ENCODE peak calls at places on chromosomes 5 and 9, in seven cellular contexts. One of them, this sample, is unnamed.

GRCh38 chr5:123721721-123722276 is 209.8 kb downstream of the CSNK1G3 start:
- DNase-seq in mesenchymal stem cell: no peak
- DNase-seq in mesendoderm: no peak
- DNase-seq in IMR-90: no peak
- DNase-seq in neuronal stem cell: no peak
- DNase-seq in trophoblast cell: no peak
- DNase-seq in H1: no peak
- DNase-seq in this sample: no peak

GRCh38 chr9:137380606-137381005 is 42.4 kb downstream of the EXD3 start:
- DNase-seq in mesenchymal stem cell: no peak
- DNase-seq in H1: no peak
- DNase-seq in trophoblast cell: no peak
- DNase-seq in neuronal stem cell: no peak
- DNase-seq in IMR-90: no peak
- DNase-seq in mesendoderm: no peak
- DNase-seq in this sample: no peak

GRCh38 chr5:106269252-106269843 is 1401.4 kb downstream of the EFNA5 start:
- DNase-seq in IMR-90: peak; percentile 57
- DNase-seq in mesenchymal stem cell: peak; percentile 60
- DNase-seq in mesendoderm: peak; percentile 50
- DNase-seq in trophoblast cell: no peak
- DNase-seq in neuronal stem cell: no peak
- DNase-seq in H1: no peak
- DNase-seq in this sample: no peak

GRCh38 chr9:105413486-105414068 is 34.3 kb upstream of the FSD1L start:
- DNase-seq in IMR-90: peak; percentile 53
- DNase-seq in neuronal stem cell: no peak
- DNase-seq in mesendoderm: peak; percentile 69
- DNase-seq in trophoblast cell: no peak
- DNase-seq in mesenchymal stem cell: peak; percentile 48
- DNase-seq in H1: no peak
- DNase-seq in this sample: peak; percentile 35

GRCh38 chr5:16742938-16743337 is 126.1 kb upstream of the RETREG1 start:
- DNase-seq in IMR-90: peak; percentile 61
- DNase-seq in mesendoderm: no peak
- DNase-seq in H1: no peak
- DNase-seq in neuronal stem cell: no peak
- DNase-seq in mesenchymal stem cell: peak; percentile 78
- DNase-seq in trophoblast cell: no peak
- DNase-seq in this sample: no peak

GRCh38 chr5:26737763-26738162 is 300.6 kb downstream of the CDH9 start:
- DNase-seq in H1: no peak
- DNase-seq in mesendoderm: no peak
- DNase-seq in trophoblast cell: no peak
- DNase-seq in mesenchymal stem cell: no peak
- DNase-seq in neuronal stem cell: no peak
- DNase-seq in IMR-90: no peak
- DNase-seq in this sample: no peak

GRCh38 chr5:98635631-98636030 is 137.8 kb upstream of the RGMB start:
- DNase-seq in IMR-90: peak; percentile 72
- DNase-seq in mesenchymal stem cell: peak; percentile 89
- DNase-seq in H1: no peak
- DNase-seq in neuronal stem cell: no peak
- DNase-seq in trophoblast cell: no peak
- DNase-seq in mesendoderm: no peak
- DNase-seq in this sample: no peak

GRCh38 chr5:110064593-110065268 is 375.0 kb downstream of the MAN2A1 start:
- DNase-seq in IMR-90: no peak
- DNase-seq in neuronal stem cell: no peak
- DNase-seq in trophoblast cell: no peak
- DNase-seq in mesendoderm: no peak
- DNase-seq in H1: no peak
- DNase-seq in mesenchymal stem cell: no peak
- DNase-seq in this sample: no peak

GRCh38 chr9:12439267-12439666 is 253.9 kb upstream of the TYRP1 start:
- DNase-seq in IMR-90: no peak
- DNase-seq in neuronal stem cell: no peak
- DNase-seq in trophoblast cell: no peak
- DNase-seq in H1: no peak
- DNase-seq in mesenchymal stem cell: no peak
- DNase-seq in mesendoderm: no peak
- DNase-seq in this sample: no peak

GRCh38 chr5:134427540-134428041 is 15.9 kb upstream of the CDKN2AIPNL start:
- DNase-seq in mesenchymal stem cell: no peak
- DNase-seq in neuronal stem cell: no peak
- DNase-seq in H1: peak; percentile 57
- DNase-seq in IMR-90: no peak
- DNase-seq in mesendoderm: peak; percentile 93
- DNase-seq in trophoblast cell: no peak
- DNase-seq in this sample: peak; percentile 70

GRCh38 chr5:177984565-177985166 is 11.4 kb downstream of the PROP1 start:
- DNase-seq in trophoblast cell: no peak
- DNase-seq in mesenchymal stem cell: no peak
- DNase-seq in IMR-90: no peak
- DNase-seq in H1: no peak
- DNase-seq in mesendoderm: no peak
- DNase-seq in neuronal stem cell: no peak
- DNase-seq in this sample: no peak

GRCh38 chr9:107242073-107243063 is 40.7 kb upstream of the RAD23B start:
- DNase-seq in mesendoderm: peak; percentile 49
- DNase-seq in trophoblast cell: no peak
- DNase-seq in neuronal stem cell: no peak
- DNase-seq in IMR-90: peak; percentile 51
- DNase-seq in mesenchymal stem cell: peak; percentile 39
- DNase-seq in H1: no peak
- DNase-seq in this sample: no peak

GRCh38 chr9:121968056-121968455 is 125.1 kb downstream of the TTLL11 start:
- DNase-seq in mesenchymal stem cell: no peak
- DNase-seq in trophoblast cell: no peak
- DNase-seq in mesendoderm: no peak
- DNase-seq in IMR-90: no peak
- DNase-seq in neuronal stem cell: no peak
- DNase-seq in H1: no peak
- DNase-seq in this sample: no peak

GRCh38 chr5:88674262-88675158 is 208.5 kb downstream of the MEF2C start:
- DNase-seq in trophoblast cell: no peak
- DNase-seq in mesendoderm: peak; percentile 85
- DNase-seq in mesenchymal stem cell: no peak
- DNase-seq in neuronal stem cell: no peak
- DNase-seq in IMR-90: no peak
- DNase-seq in H1: peak; percentile 78
- DNase-seq in this sample: peak; percentile 79

GRCh38 chr9:131530546-131530929 is 525 bp downstream of the UCK1 start:
- DNase-seq in IMR-90: peak; percentile 15
- DNase-seq in trophoblast cell: peak; percentile 52
- DNase-seq in neuronal stem cell: peak; percentile 18
- DNase-seq in H1: peak; percentile 68
- DNase-seq in mesendoderm: peak; percentile 73
- DNase-seq in mesenchymal stem cell: peak; percentile 67
- DNase-seq in this sample: no peak

GRCh38 chr5:98365126-98365525 is 408.3 kb upstream of the RGMB start:
- DNase-seq in IMR-90: no peak
- DNase-seq in trophoblast cell: no peak
- DNase-seq in mesendoderm: no peak
- DNase-seq in mesenchymal stem cell: no peak
- DNase-seq in H1: no peak
- DNase-seq in neuronal stem cell: no peak
- DNase-seq in this sample: no peak

GRCh38 chr5:1185652-1186350 is 15.6 kb upstream of the SLC6A19 start:
- DNase-seq in neuronal stem cell: no peak
- DNase-seq in mesendoderm: no peak
- DNase-seq in IMR-90: no peak
- DNase-seq in H1: no peak
- DNase-seq in mesenchymal stem cell: no peak
- DNase-seq in trophoblast cell: no peak
- DNase-seq in this sample: no peak

GRCh38 chr5:125199373-125199772 is 452.9 kb upstream of the ZNF608 start:
- DNase-seq in mesenchymal stem cell: no peak
- DNase-seq in H1: no peak
- DNase-seq in IMR-90: no peak
- DNase-seq in neuronal stem cell: no peak
- DNase-seq in mesendoderm: no peak
- DNase-seq in trophoblast cell: no peak
- DNase-seq in this sample: no peak

GRCh38 chr5:71666321-71666720 is 52.8 kb upstream of the CARTPT start:
- DNase-seq in trophoblast cell: no peak
- DNase-seq in mesenchymal stem cell: no peak
- DNase-seq in neuronal stem cell: no peak
- DNase-seq in IMR-90: no peak
- DNase-seq in H1: no peak
- DNase-seq in mesendoderm: no peak
- DNase-seq in this sample: no peak

GRCh38 chr5:142939884-142940283 is 169.7 kb downstream of the ARHGAP26 start:
- DNase-seq in H1: no peak
- DNase-seq in trophoblast cell: no peak
- DNase-seq in mesendoderm: no peak
- DNase-seq in mesenchymal stem cell: no peak
- DNase-seq in neuronal stem cell: no peak
- DNase-seq in IMR-90: peak; percentile 34
- DNase-seq in this sample: no peak

GRCh38 chr9:5870691-5871090 is 20.0 kb upstream of the MLANA start:
- DNase-seq in H1: no peak
- DNase-seq in trophoblast cell: no peak
- DNase-seq in mesenchymal stem cell: no peak
- DNase-seq in IMR-90: no peak
- DNase-seq in mesendoderm: no peak
- DNase-seq in neuronal stem cell: no peak
- DNase-seq in this sample: no peak

GRCh38 chr5:150149618-150150017 is 6.0 kb downstream of the PDGFRB start:
- DNase-seq in neuronal stem cell: no peak
- DNase-seq in H1: no peak
- DNase-seq in trophoblast cell: no peak
- DNase-seq in IMR-90: no peak
- DNase-seq in mesenchymal stem cell: no peak
- DNase-seq in mesendoderm: no peak
- DNase-seq in this sample: no peak

GRCh38 chr5:22242532-22242931 is 610.6 kb downstream of the CDH12 start:
- DNase-seq in mesendoderm: peak; percentile 58
- DNase-seq in trophoblast cell: no peak
- DNase-seq in H1: no peak
- DNase-seq in IMR-90: no peak
- DNase-seq in neuronal stem cell: no peak
- DNase-seq in mesenchymal stem cell: no peak
- DNase-seq in this sample: peak; percentile 46

GRCh38 chr9:113807173-113808061 is 68.7 kb upstream of the ZNF618 start:
- DNase-seq in H1: peak; percentile 80
- DNase-seq in IMR-90: peak; percentile 60
- DNase-seq in mesendoderm: peak; percentile 68
- DNase-seq in mesenchymal stem cell: peak; percentile 56
- DNase-seq in trophoblast cell: peak; percentile 20
- DNase-seq in neuronal stem cell: peak; percentile 48
- DNase-seq in this sample: peak; percentile 71
- H2AK5ac ChIP-seq in H1: no peak overlapping the region
- H2AK5ac ChIP-seq in IMR-90: peak overlapping the region; percentile 90
- H2AK5ac ChIP-seq in mesendoderm: no peak overlapping the region
- H2AK5ac ChIP-seq in mesenchymal stem cell: no peak overlapping the region
- H2AK5ac ChIP-seq in trophoblast cell: no peak overlapping the region
- H2AK5ac ChIP-seq in neuronal stem cell: no peak overlapping the region
- H2AK5ac ChIP-seq in this sample: no peak overlapping the region

GRCh38 chr9:2028888-2029287 is 13.7 kb downstream of the SMARCA2 start:
- DNase-seq in neuronal stem cell: no peak
- DNase-seq in mesendoderm: no peak
- DNase-seq in IMR-90: no peak
- DNase-seq in mesenchymal stem cell: no peak
- DNase-seq in H1: no peak
- DNase-seq in trophoblast cell: no peak
- DNase-seq in this sample: no peak

GRCh38 chr9:2024888-2025781 is 10.0 kb downstream of the SMARCA2 start:
- DNase-seq in trophoblast cell: no peak
- DNase-seq in H1: no peak
- DNase-seq in mesendoderm: no peak
- DNase-seq in neuronal stem cell: no peak
- DNase-seq in mesenchymal stem cell: no peak
- DNase-seq in IMR-90: no peak
- DNase-seq in this sample: no peak

GRCh38 chr9:2027761-2028160 is 12.6 kb downstream of the SMARCA2 start:
- DNase-seq in IMR-90: no peak
- DNase-seq in neuronal stem cell: no peak
- DNase-seq in mesendoderm: no peak
- DNase-seq in H1: no peak
- DNase-seq in trophoblast cell: peak; percentile 69
- DNase-seq in mesenchymal stem cell: no peak
- DNase-seq in this sample: no peak

GRCh38 chr9:2026181-2026580 is 11.0 kb downstream of the SMARCA2 start:
- DNase-seq in mesenchymal stem cell: no peak
- DNase-seq in H1: no peak
- DNase-seq in neuronal stem cell: no peak
- DNase-seq in trophoblast cell: no peak
- DNase-seq in IMR-90: no peak
- DNase-seq in mesendoderm: no peak
- DNase-seq in this sample: no peak

GRCh38 chr9:2026598-2026997 is 11.5 kb downstream of the SMARCA2 start:
- DNase-seq in IMR-90: no peak
- DNase-seq in mesenchymal stem cell: no peak
- DNase-seq in H1: no peak
- DNase-seq in neuronal stem cell: no peak
- DNase-seq in mesendoderm: no peak
- DNase-seq in trophoblast cell: no peak
- DNase-seq in this sample: no peak
- H3K4me1 ChIP-seq in IMR-90: peaks cover 5% of the 10 kb centered on the region
- H3K4me1 ChIP-seq in mesenchymal stem cell: peaks cover 1% of the 10 kb centered on the region
- H3K4me1 ChIP-seq in H1: peaks cover 14% of the 10 kb centered on the region
- H3K4me1 ChIP-seq in neuronal stem cell: peaks cover 1% of the 10 kb centered on the region
- H3K4me1 ChIP-seq in mesendoderm: no peaks in the 10 kb centered on the region
- H3K4me1 ChIP-seq in trophoblast cell: peaks cover 35% of the 10 kb centered on the region
- H3K4me1 ChIP-seq in this sample: peaks cover 7% of the 10 kb centered on the region

DNA sequence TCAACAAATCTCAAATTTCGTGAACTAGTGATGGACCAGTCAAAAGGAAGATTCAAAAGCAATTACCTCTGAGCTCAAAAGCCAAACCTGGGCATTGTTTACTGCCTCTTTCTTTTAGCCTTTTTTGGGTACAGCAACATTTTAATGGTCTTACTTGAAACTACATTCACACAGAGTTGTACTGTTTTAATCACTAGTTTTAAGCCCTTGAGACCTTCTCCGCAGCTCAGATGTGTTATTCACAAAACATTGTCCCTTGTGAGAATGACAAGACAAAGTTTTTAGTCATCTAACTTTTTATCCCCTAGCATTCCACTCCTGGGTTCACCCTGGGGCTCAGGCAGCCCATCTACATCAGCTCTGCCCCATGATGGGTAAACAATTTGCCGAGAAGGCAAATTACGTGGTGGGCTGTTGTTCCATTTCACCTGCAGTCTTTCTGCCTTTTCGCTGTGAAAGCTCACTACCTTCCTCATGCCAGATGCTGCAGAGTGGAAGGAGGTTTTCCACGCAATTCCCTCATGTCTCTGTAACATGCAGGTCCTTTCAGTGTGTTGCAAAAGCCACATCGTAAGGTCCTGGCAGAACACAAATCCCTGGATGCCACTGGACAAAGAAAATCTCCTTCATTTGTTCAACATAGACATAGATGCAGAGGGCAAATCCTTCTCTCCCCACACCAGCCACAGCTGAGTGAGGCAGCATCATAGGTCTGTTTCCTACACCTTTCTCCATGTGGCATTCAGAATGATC is 175.7 kb downstream of the EBF1 start:
- DNase-seq in trophoblast cell: no peak
- DNase-seq in mesendoderm: peak; percentile 5
- DNase-seq in IMR-90: no peak
- DNase-seq in H1: no peak
- DNase-seq in neuronal stem cell: no peak
- DNase-seq in mesenchymal stem cell: no peak
- DNase-seq in this sample: no peak
- H2AK5ac ChIP-seq in trophoblast cell: no peak overlapping the region
- H2AK5ac ChIP-seq in mesendoderm: no peak overlapping the region
- H2AK5ac ChIP-seq in IMR-90: no peak overlapping the region
- H2AK5ac ChIP-seq in H1: no peak overlapping the region
- H2AK5ac ChIP-seq in neuronal stem cell: no peak overlapping the region
- H2AK5ac ChIP-seq in mesenchymal stem cell: no peak overlapping the region
- H2AK5ac ChIP-seq in this sample: no peak overlapping the region

GRCh38 chr9:19903076-19903475 is 114.2 kb upstream of the SLC24A2 start:
- DNase-seq in mesendoderm: no peak
- DNase-seq in trophoblast cell: no peak
- DNase-seq in IMR-90: no peak
- DNase-seq in mesenchymal stem cell: no peak
- DNase-seq in H1: no peak
- DNase-seq in neuronal stem cell: no peak
- DNase-seq in this sample: no peak
- H3K4me1 ChIP-seq in mesendoderm: no peaks in the 10 kb centered on the region
- H3K4me1 ChIP-seq in trophoblast cell: no peaks in the 10 kb centered on the region
- H3K4me1 ChIP-seq in IMR-90: no peaks in the 10 kb centered on the region
- H3K4me1 ChIP-seq in mesenchymal stem cell: no peaks in the 10 kb centered on the region
- H3K4me1 ChIP-seq in H1: no peaks in the 10 kb centered on the region
- H3K4me1 ChIP-seq in neuronal stem cell: no peaks in the 10 kb centered on the region
- H3K4me1 ChIP-seq in this sample: peaks cover 3% of the 10 kb centered on the region

This sample was measured in H9.